ENCODE peak calls at places on chromosomes 4 and X, in nine cellular contexts. Q is esophagus squamous epithelium; D is CD8-positive, alpha-beta memory T cell; O is fibroblast of lung; E is astrocyte; X is tibial nerve; R is cardiac muscle cell; T is lower lobe of right lung; C is CD8-positive, alpha-beta T cell. K is an unnamed sample.

GRCh38 chr4:24569662-24570061 is 14.7 kb downstream of the DHX15 start:
- DNase-seq in R (no peak), X (no peak), T (no peak), E (no peak), Q (no peak), D (no peak), O (no peak), C (no peak), K (no peak)

GRCh38 chr4:82833696-82834313 is 35.2 kb upstream of the SCD5 start:
- DNase-seq in E (peak; percentile 84), R (peak; percentile 55), Q (no peak), O (peak; percentile 86), T (no peak), C (no peak), X (no peak), D (no peak), K (no peak)

GRCh38 chr4:27692098-27692679 is 831.5 kb downstream of the STIM2 start:
- DNase-seq in C (no peak), O (peak; percentile 33), D (no peak), X (no peak), E (peak; percentile 3), Q (no peak), T (no peak), R (peak; percentile 35), K (peak; percentile 30)

GRCh38 chr4:2696423-2696822 is 59.7 kb downstream of the TNIP2 start:
- DNase-seq in E (no peak), R (no peak), C (no peak), T (no peak), O (no peak), D (no peak), X (no peak), Q (peak; percentile 18), K (no peak)

GRCh38 chr4:79455216-79455615 is 47.2 kb upstream of the GK2 start:
- DNase-seq in T (no peak), R (peak; percentile 65), C (no peak), X (no peak), O (no peak), E (no peak), Q (no peak), D (no peak), K (no peak)

GRCh38 chr4:87973283-87974169 is 2.0 kb upstream of the SPP1 start:
- DNase-seq in D (peak; percentile 6), C (peak; percentile 16), E (peak; percentile 94), R (peak; percentile 65), T (peak; percentile 56), O (peak; percentile 71), X (no peak), Q (no peak), K (peak; percentile 75)

GRCh38 chrX:142982679-142983078 is 43.0 kb upstream of the SPANXN4 start:
- DNase-seq in C (no peak), O (no peak), T (no peak), R (no peak), E (no peak), X (no peak), Q (no peak), D (no peak), K (no peak)

GRCh38 chrX:68261060-68261672 is 172.1 kb downstream of the OPHN1 start:
- DNase-seq in X (no peak), T (no peak), D (no peak), E (peak; percentile 36), Q (no peak), R (peak; percentile 25), O (peak; percentile 14), C (no peak), K (no peak)

GRCh38 chrX:17024896-17025295 is 78.4 kb downstream of the REPS2 start:
- DNase-seq in R (peak; percentile 27), D (no peak), X (no peak), E (no peak), Q (no peak), C (no peak), T (no peak), O (peak; percentile 34), K (no peak)

GRCh38 chr4:136650541-136651277 is 881.6 kb downstream of the PCDH18 start:
- DNase-seq in C (no peak), D (no peak), T (no peak), Q (no peak), R (peak; percentile 16), O (peak; percentile 31), X (no peak), E (peak; percentile 79), K (no peak)

GRCh38 chr4:100366213-100366612 is 151.6 kb downstream of the EMCN start:
- DNase-seq in Q (no peak), D (no peak), O (no peak), T (no peak), C (no peak), E (peak; percentile 29), R (no peak), X (no peak), K (no peak)

DNA sequence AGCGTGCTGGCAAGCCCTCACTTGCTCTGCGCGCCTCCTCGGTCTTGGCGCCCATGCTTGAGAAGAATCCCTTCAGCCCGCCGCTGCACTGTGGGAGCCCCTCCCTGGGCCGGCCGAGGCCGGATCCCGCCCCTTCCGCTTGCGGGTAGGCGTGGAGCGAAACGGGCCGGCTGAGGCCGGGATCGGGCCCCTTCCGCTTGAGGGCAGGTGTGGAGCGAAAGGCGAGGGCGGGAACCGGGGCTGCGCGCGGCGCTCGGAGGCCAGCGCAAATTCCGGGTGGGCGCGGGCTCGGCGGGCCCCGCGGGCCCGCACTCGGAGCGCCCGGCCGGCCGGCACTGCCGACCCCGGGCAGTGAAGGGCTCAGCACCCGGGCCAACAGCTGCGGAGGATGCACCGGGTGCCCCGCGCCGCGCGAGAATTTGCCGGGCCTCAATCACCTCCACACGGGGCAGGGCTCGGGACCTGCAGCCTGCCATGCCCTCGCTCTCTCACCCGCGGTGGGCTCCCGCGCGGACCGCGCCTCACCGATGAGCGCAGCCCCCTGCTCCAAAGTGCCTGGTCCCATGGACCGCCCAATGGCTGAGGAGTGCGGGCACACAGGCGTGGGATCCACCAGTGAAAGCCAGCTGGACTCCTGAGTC is 58.1 kb upstream of the GBA3 start:
- DNase-seq in X (no peak), E (no peak), C (no peak), Q (no peak), D (no peak), R (peak; percentile 8), O (no peak), T (no peak), K (peak; percentile 44)
- H3K27ac ChIP-seq in X (no peak overlapping the region), E (no peak overlapping the region), C (no peak overlapping the region), Q (no peak overlapping the region), D (no peak overlapping the region), R (no peak overlapping the region), O (no peak overlapping the region), T (no peak overlapping the region), K (peak overlapping the region; percentile 56)

GRCh38 chr4:6617246-6617645 is 23.2 kb upstream of the MRFAP1 start:
- DNase-seq in R (no peak), T (no peak), C (no peak), X (no peak), D (no peak), O (no peak), Q (no peak), E (no peak), K (no peak)
- H3K36me3 ChIP-seq in R (no peaks in the 10 kb centered on the region), T (peaks cover 76% of the 10 kb centered on the region), C (peaks cover 32% of the 10 kb centered on the region), X (peaks cover 99% of the 10 kb centered on the region), D (peaks cover 15% of the 10 kb centered on the region), O (peaks cover 4% of the 10 kb centered on the region), Q (peaks cover 16% of the 10 kb centered on the region), E (peaks cover 3% of the 10 kb centered on the region), K (no peaks in the 10 kb centered on the region)

GRCh38 chrX:154730271-154730883 is 20.5 kb downstream of the GAB3 start:
- DNase-seq in R (peak; percentile 88), Q (no peak), X (no peak), C (no peak), O (peak; percentile 88), D (no peak), E (peak; percentile 77), T (peak; percentile 47), K (no peak)

GRCh38 chrX:154731203-154731602 is 19.7 kb downstream of the GAB3 start:
- DNase-seq in T (no peak), E (no peak), Q (no peak), C (no peak), D (no peak), O (no peak), X (no peak), R (no peak), K (no peak)

GRCh38 chrX:154727418-154728323 is 23.2 kb downstream of the GAB3 start:
- DNase-seq in C (no peak), E (peak; percentile 67), Q (no peak), D (no peak), R (peak; percentile 80), X (peak; percentile 33), O (peak; percentile 60), T (peak; percentile 51), K (peak; percentile 31)

GRCh38 chrX:154728791-154729190 is 22.1 kb downstream of the GAB3 start:
- DNase-seq in O (no peak), C (no peak), T (no peak), E (no peak), D (no peak), R (no peak), X (no peak), Q (no peak), K (no peak)

GRCh38 chrX:154729439-154729838 is 21.4 kb downstream of the GAB3 start:
- DNase-seq in X (no peak), O (no peak), T (no peak), Q (no peak), D (no peak), E (no peak), C (no peak), R (no peak), K (no peak)
- H3K4me1 ChIP-seq in X (peaks cover 79% of the 10 kb centered on the region), O (peaks cover 27% of the 10 kb centered on the region), T (peaks cover 95% of the 10 kb centered on the region), Q (peaks cover 77% of the 10 kb centered on the region), D (peaks cover 65% of the 10 kb centered on the region), E (peaks cover 56% of the 10 kb centered on the region), C (peaks cover 67% of the 10 kb centered on the region), R (no peaks in the 10 kb centered on the region), K (peaks cover 20% of the 10 kb centered on the region)

GRCh38 chr4:155675709-155676429 is 9.2 kb downstream of the GUCY1A1 start:
- DNase-seq in C (no peak), O (no peak), D (no peak), Q (no peak), T (no peak), R (peak; percentile 39), X (no peak), E (no peak), K (no peak)

GRCh38 chr4:155672342-155672741 is 5.7 kb downstream of the GUCY1A1 start:
- DNase-seq in R (no peak), X (no peak), E (no peak), Q (no peak), O (no peak), C (no peak), D (no peak), T (no peak), K (no peak)

GRCh38 chr4:155674669-155675071 is 8.0 kb downstream of the GUCY1A1 start:
- DNase-seq in C (no peak), O (no peak), T (no peak), X (no peak), D (no peak), R (no peak), Q (no peak), E (no peak), K (no peak)

GRCh38 chr4:155676430-155676825 is 9.8 kb downstream of the GUCY1A1 start:
- DNase-seq in R (no peak), X (no peak), Q (no peak), T (no peak), D (no peak), C (no peak), E (no peak), O (no peak), K (no peak)

DNA sequence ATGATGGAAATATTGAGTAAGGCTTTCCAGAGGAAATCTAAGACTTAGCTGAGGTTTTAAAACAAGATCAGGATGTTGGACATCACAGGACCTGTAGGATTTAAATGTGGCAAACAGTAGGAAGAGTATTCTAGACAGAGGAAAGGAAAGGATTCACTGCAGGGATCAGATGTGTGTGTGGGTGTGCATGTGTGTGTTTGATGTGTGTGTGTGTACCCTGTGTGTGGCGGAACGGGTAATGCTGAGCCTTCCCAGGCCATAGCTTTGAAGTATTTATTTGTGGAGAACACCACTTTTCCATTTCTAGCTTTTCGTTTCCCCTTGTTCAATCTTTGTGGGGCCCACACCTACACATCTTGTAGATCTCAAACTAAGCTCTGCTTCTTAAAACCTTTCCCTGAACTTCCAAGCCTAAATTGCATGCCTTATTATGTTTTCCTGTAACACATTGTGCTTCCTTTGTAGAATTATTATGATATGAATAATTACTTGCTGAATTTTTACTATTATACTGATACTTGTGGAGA is 6.9 kb downstream of the GUCY1A1 start:
- DNase-seq in X (no peak), C (no peak), D (no peak), O (no peak), R (no peak), T (no peak), Q (no peak), E (no peak), K (no peak)
- H3K27ac ChIP-seq in X (no peak overlapping the region), C (no peak overlapping the region), D (no peak overlapping the region), O (no peak overlapping the region), R (peak overlapping the region; percentile 99), T (peak overlapping the region; percentile 15), Q (no peak overlapping the region), E (no peak overlapping the region), K (no peak overlapping the region)

K was measured in testis.